ENCODE peak calls at places on chromosomes 11 and 22, in five cellular contexts. E is thoracic aorta, I is NCI-H1417, W is NCI-H226, J is memory B cell. K is an unnamed sample.

GRCh38 chr11:15651033-15651432 is 536.3 kb downstream of the INSC start:
- DNase-seq in E (no peak), I (no peak), W (no peak), J (no peak), K (no peak)

GRCh38 chr11:46529086-46529905 is 64.5 kb downstream of the AMBRA1 start:
- DNase-seq in E (peak), I (peak), W (peak), J (peak), K (peak)

GRCh38 chr22:27512283-27512761 is 289.2 kb downstream of the MN1 start:
- DNase-seq in E (peak), I (no peak), W (peak), J (no peak), K (no peak)

GRCh38 chr11:44623321-44623715 is 57.9 kb downstream of the CD82 start:
- DNase-seq in E (no peak), I (no peak), W (no peak), J (no peak), K (peak)

GRCh38 chr11:70924108-70924507 is 328.3 kb downstream of the SHANK2 start:
- DNase-seq in E (no peak), I (no peak), W (no peak), J (no peak), K (no peak)

GRCh38 chr22:49057910-49058309 is 769.8 kb downstream of the BRD1 start:
- DNase-seq in E (no peak), I (no peak), W (no peak), J (no peak), K (no peak)

GRCh38 chr22:29044657-29045176 is 16.9 kb downstream of the C22orf31 start:
- DNase-seq in E (no peak), I (no peak), W (peak), J (no peak), K (no peak)

GRCh38 chr11:68038718-68039525 is at the start of gene TCIRG1:
- DNase-seq in E (no peak), I (no peak), W (peak), J (no peak), K (peak)

GRCh38 chr11:104572279-104572678 is 326.0 kb downstream of the CASP12 start:
- DNase-seq in E (no peak), I (no peak), W (peak), J (no peak), K (no peak)

GRCh38 chr11:76939219-76939631 is 78.5 kb downstream of the ACER3 start:
- DNase-seq in E (no peak), I (no peak), W (no peak), J (no peak), K (no peak)

GRCh38 chr22:50620861-50621490 is 7.0 kb downstream of the ARSA start:
- DNase-seq in E (no peak), I (no peak), W (no peak), J (peak), K (peak)

GRCh38 chr11:8258771-8259170 is 4.9 kb downstream of the LMO1 start:
- DNase-seq in E (no peak), I (no peak), W (no peak), J (no peak), K (no peak)

GRCh38 chr11:120123946-120124345 is 14.0 kb downstream of the TRIM29 start:
- DNase-seq in E (no peak), I (no peak), W (no peak), J (no peak), K (no peak)

GRCh38 chr11:12449961-12450715 is 72.8 kb downstream of the PARVA start:
- DNase-seq in E (no peak), I (no peak), W (peak), J (no peak), K (no peak)

GRCh38 chr22:35726398-35726797 is 8.7 kb downstream of the APOL5 start:
- DNase-seq in E (no peak), I (no peak), W (no peak), J (no peak), K (no peak)

GRCh38 chr11:34570584-34570983 is 50.3 kb upstream of the EHF start:
- DNase-seq in E (no peak), I (no peak), W (no peak), J (no peak), K (no peak)

GRCh38 chr11:112440518-112440917 is 179.9 kb upstream of the PLET1 start:
- DNase-seq in E (no peak), I (no peak), W (no peak), J (no peak), K (no peak)

GRCh38 chr11:13336246-13336873 is 58.8 kb downstream of the BMAL1 start:
- DNase-seq in E (no peak), I (no peak), W (no peak), J (no peak), K (no peak)

GRCh38 chr11:66291706-66292542 is at the start of gene TMEM151A:
- DNase-seq in E (no peak), I (peak), W (no peak), J (no peak), K (no peak)

GRCh38 chr11:27183672-27184457 is 143.2 kb downstream of the BBOX1 start:
- DNase-seq in E (no peak), I (peak), W (peak), J (peak), K (peak)

GRCh38 chr11:127059286-127060200 is 59.0 kb upstream of the KIRREL3 start:
- DNase-seq in E (no peak), I (no peak), W (no peak), J (no peak), K (no peak)

GRCh38 chr11:104163100-104164027 is 583 bp downstream of the PDGFD start:
- DNase-seq in E (peak), I (no peak), W (no peak), J (no peak), K (no peak)

GRCh38 chr11:8671651-8672062 is 10.8 kb downstream of the TRIM66 start:
- DNase-seq in E (peak), I (no peak), W (peak), J (no peak), K (no peak)

K was measured in stimulated activated naive B cell treated with anti-CD40 and anti-IgM and Interleukin-4, amounts not matched to agents 10 μg/mL and 1 μg/mL and 100 μg/mL, for 72 hours.